ENCODE peak calls at places on chromosomes 5 and 9, in eight cellular contexts. V is transverse colon, F is testis, K is Peyer's patch, E is IMR-90, O is spleen, I is uterus, Y is stomach. Q is an unnamed sample.

GRCh38 chr5:139390639-139391569 is 1.2 kb upstream of the MZB1 start:
- DNase-seq in V (no peak), F (no peak), K (no peak), E (no peak), O (no peak), I (no peak), Y (no peak), Q (no peak)

GRCh38 chr5:51384281-51384840 is 1.1 kb downstream of the ISL1 start:
- DNase-seq in V (no peak), F (no peak), K (no peak), E (no peak), O (no peak), I (no peak), Y (no peak), Q (no peak)

GRCh38 chr5:160887780-160888179 is 35.8 kb upstream of the ATP10B start:
- DNase-seq in V (peak), F (no peak), K (no peak), E (no peak), O (no peak), I (no peak), Y (peak), Q (no peak)

GRCh38 chr9:18457498-18457897 is 16.5 kb upstream of the ADAMTSL1 start:
- DNase-seq in V (no peak), F (no peak), K (no peak), E (peak), O (no peak), I (no peak), Y (no peak), Q (no peak)

GRCh38 chr9:114462791-114463190 is 42.5 kb downstream of the WHRN start:
- DNase-seq in V (no peak), F (no peak), K (no peak), E (no peak), O (no peak), I (no peak), Y (no peak), Q (no peak)

GRCh38 chr9:34663296-34663590 is 786 bp upstream of the CCL27 start:
- DNase-seq in V (no peak), F (no peak), K (no peak), E (no peak), O (no peak), I (no peak), Y (no peak), Q (no peak)

GRCh38 chr5:65142511-65143011 is 339.2 kb downstream of the ADAMTS6 start:
- DNase-seq in V (no peak), F (no peak), K (no peak), E (peak), O (no peak), I (no peak), Y (no peak), Q (no peak)

GRCh38 chr5:149747833-149748366 is 17.8 kb downstream of the PPARGC1B start:
- DNase-seq in V (peak), F (no peak), K (no peak), E (no peak), O (no peak), I (no peak), Y (no peak), Q (no peak)

GRCh38 chr5:17221843-17222614 is 4.6 kb downstream of the BASP1 start:
- DNase-seq in V (no peak), F (no peak), K (no peak), E (no peak), O (no peak), I (no peak), Y (no peak), Q (no peak)

GRCh38 chr9:20553750-20554149 is 68.5 kb downstream of the MLLT3 start:
- DNase-seq in V (no peak), F (no peak), K (no peak), E (no peak), O (no peak), I (no peak), Y (no peak), Q (no peak)

GRCh38 chr5:101915559-101915958 is 380.5 kb downstream of the SLCO4C1 start:
- DNase-seq in V (no peak), F (no peak), K (no peak), E (no peak), O (no peak), I (no peak), Y (no peak), Q (no peak)
- H3K27ac ChIP-seq in V (no peak), F (no peak), K (no peak), E (no peak), O (no peak), I (no peak), Y (no peak), Q (no peak)

DNA sequence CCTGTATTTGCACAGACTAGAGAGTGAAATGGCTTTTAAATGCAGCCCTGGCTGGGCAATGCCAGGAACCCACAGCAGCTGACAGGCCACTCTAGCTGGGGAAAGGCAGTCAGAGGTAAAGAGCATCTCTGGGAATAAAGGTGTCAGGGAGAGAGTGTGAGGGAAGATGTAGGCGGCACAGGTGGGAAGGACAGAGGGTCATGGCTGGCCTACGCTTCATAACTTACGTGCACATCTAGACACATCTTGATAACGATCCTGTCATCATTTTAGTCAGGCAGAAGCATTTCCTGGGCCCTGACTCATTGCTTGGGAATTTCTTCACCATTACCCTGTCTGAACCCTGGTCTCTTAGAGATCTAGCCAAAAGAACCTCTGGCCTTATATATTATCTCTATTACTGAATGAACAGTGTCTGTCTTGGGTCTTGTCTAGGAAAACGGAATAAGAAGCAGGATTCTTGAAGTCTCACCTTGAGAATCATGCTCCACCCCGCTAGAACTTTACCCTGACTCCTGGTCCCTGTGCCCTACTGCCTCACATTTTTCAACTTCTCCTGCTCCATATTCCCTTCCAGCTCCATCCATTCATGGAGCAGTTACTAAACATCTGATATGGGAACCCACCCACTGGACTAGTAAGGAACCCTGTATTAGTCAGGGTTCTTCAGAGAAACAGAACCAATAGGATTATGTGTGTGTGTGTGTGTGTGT is 106.4 kb upstream of the ELL2 start:
- DNase-seq in V (no peak), F (no peak), K (no peak), E (peak), O (no peak), I (no peak), Y (no peak), Q (peak)
- TF ChIP-seq POLR2A in V (no peak), F (no peak), K (no peak), E (peak), O (no peak), I (no peak), Y (no peak), Q (no peak)

DNA sequence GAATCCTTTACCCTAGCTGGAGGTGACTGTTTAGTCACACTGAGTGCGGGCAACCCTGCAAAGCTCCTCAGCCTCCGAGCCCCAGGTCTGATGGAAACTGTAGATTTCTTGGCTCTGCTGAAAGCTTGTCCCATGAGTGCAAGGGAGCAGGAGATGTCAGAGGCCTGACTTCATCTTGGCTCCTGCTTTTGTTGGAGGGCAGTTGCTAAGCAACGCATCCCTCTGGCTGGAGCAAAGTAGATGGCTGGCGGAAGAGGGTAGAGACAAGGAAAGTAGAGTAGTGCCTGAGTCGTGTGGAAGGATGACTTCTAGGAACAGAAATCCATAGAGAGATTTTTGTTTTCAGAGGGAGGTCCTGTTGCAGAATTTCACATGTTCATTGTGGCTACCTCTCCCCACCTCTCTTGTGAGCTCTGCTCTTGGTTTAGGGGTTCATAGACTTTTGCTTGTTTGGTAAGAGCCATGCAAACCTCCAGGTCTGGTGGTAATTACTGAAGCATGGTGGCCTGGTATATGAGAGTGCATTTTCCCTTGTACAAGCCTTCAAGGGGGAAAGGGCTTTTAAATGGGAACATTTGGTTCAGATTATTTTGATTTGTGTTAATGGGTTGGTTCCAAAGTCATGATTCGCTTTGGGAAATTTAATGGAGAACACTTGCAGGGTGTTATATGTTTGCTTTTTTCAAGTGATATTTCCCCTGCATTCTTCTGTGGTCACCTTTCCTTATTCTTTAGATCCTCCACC is 71.5 kb downstream of the ARHGAP26 start:
- DNase-seq in V (no peak), F (no peak), K (no peak), E (peak), O (no peak), I (peak), Y (no peak), Q (no peak)
- H3K27ac ChIP-seq in V (peak), F (no peak), K (no peak), E (no peak), O (no peak), I (peak), Y (no peak), Q (no peak)

GRCh38 chr9:89309608-89310485 is 1.1 kb upstream of the CKS2 start:
- DNase-seq in V (peak), F (no peak), K (no peak), E (no peak), O (no peak), I (no peak), Y (no peak), Q (no peak)
- TF ChIP-seq POLR2A in V (peak), F (no peak), K (peak), E (peak), O (no peak), I (no peak), Y (no peak), Q (no peak)

GRCh38 chr9:122162415-122162814 is 2.7 kb downstream of the MORN5 start:
- DNase-seq in V (no peak), F (no peak), K (no peak), E (no peak), O (no peak), I (no peak), Y (no peak), Q (no peak)

GRCh38 chr9:122159026-122159924 is at the start of the genes MORN5 and NDUFA8:
- DNase-seq in V (peak), F (peak), K (peak), E (peak), O (peak), I (peak), Y (peak), Q (peak)

GRCh38 chr9:122164286-122164685 is 4.6 kb downstream of the MORN5 start:
- DNase-seq in V (peak), F (peak), K (no peak), E (no peak), O (no peak), I (peak), Y (no peak), Q (no peak)

GRCh38 chr9:122158202-122158601 is 1.4 kb downstream of the NDUFA8 start:
- DNase-seq in V (peak), F (peak), K (no peak), E (peak), O (no peak), I (no peak), Y (no peak), Q (peak)

DNA sequence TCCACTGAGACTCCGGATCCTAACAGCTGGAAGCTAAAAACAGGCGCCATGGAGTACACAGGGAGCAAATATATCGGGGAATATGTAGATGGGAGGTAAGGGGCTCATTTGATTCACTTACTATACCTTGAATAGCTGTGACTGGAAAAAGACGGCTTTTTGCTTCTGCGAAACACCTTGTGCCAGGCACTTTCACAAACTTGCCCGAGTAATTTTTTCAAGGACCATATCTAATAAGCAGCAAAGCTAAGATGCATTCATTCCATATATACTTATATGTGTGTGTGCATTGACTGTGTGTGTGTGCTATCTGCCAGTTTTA is 178 bp downstream of the MORN5 start:
- DNase-seq in V (no peak), F (no peak), K (no peak), E (no peak), O (no peak), I (no peak), Y (no peak), Q (no peak)
- H3K27ac ChIP-seq in V (peak), F (no peak), K (no peak), E (no peak), O (peak), I (no peak), Y (peak), Q (peak)